ENCODE peak calls at places on chromosomes 4 and X, in seven cellular contexts. O is hepatocyte, N is left lung, Y is endodermal cell, U is upper lobe of left lung, Z is ascending aorta, K is A549. V is an unnamed sample.
A peak's percentile ranks its signal among the peaks of the same experiment; 100 is the strongest.

GRCh38 chrX:119870626-119871131 is 854 bp downstream of the RNF113A start:
- DNase-seq in O (peak; percentile 34), N (no peak), Y (peak; percentile 55), U (peak; percentile 47), Z (no peak), K (no peak), V (no peak)

GRCh38 chr4:123133397-123134050 is 211.1 kb upstream of the NUDT6 start:
- DNase-seq in O (no peak), N (no peak), Y (no peak), U (no peak), Z (no peak), K (no peak), V (no peak)

GRCh38 chrX:46327229-46328081 is 217.8 kb downstream of the ZNF674 start:
- DNase-seq in O (peak; percentile 30), N (no peak), Y (peak; percentile 95), U (peak; percentile 33), Z (no peak), K (peak; percentile 69), V (no peak)

GRCh38 chr4:168551211-168551610 is 54.4 kb downstream of the PALLD start:
- DNase-seq in O (no peak), N (no peak), Y (no peak), U (no peak), Z (no peak), K (no peak), V (no peak)

GRCh38 chr4:180789929-180790328 is 1453.3 kb upstream of the TENM3 start:
- DNase-seq in O (no peak), N (no peak), Y (no peak), U (no peak), Z (no peak), K (no peak), V (no peak)

GRCh38 chr4:5199912-5200311 is 148.6 kb downstream of the STK32B start:
- DNase-seq in O (no peak), N (no peak), Y (no peak), U (no peak), Z (no peak), K (no peak), V (no peak)

GRCh38 chr4:100421356-100421978 is 96.4 kb downstream of the EMCN start:
- DNase-seq in O (peak; percentile 29), N (no peak), Y (no peak), U (no peak), Z (no peak), K (peak; percentile 3), V (no peak)

GRCh38 chr4:15479089-15479912 is 9.6 kb downstream of the CC2D2A start:
- DNase-seq in O (peak; percentile 86), N (no peak), Y (peak; percentile 94), U (peak; percentile 38), Z (no peak), K (peak; percentile 58), V (peak; percentile 48)

GRCh38 chr4:4843651-4844291 is 15.7 kb upstream of the MSX1 start:
- DNase-seq in O (no peak), N (peak; percentile 65), Y (no peak), U (no peak), Z (no peak), K (no peak), V (peak; percentile 55)

GRCh38 chr4:16264798-16265197 is 38.5 kb upstream of the TAPT1 start:
- DNase-seq in O (peak; percentile 51), N (no peak), Y (no peak), U (no peak), Z (no peak), K (peak; percentile 15), V (no peak)

GRCh38 chr4:47463235-47463956 is at the start of gene COMMD8:
- DNase-seq in O (peak; percentile 100), N (peak; percentile 99), Y (peak; percentile 99), U (peak; percentile 98), Z (peak; percentile 89), K (peak; percentile 77), V (peak; percentile 97)

GRCh38 chrX:2507904-2508630 is 7.3 kb upstream of the DHRSX start:
- DNase-seq in O (peak; percentile 63), N (no peak), Y (no peak), U (no peak), Z (no peak), K (no peak), V (no peak)

GRCh38 chr4:106273831-106274230 is 42.2 kb downstream of the TBCK start:
- DNase-seq in O (no peak), N (no peak), Y (no peak), U (no peak), Z (no peak), K (no peak), V (no peak)

GRCh38 chrX:131762802-131763234 is 218.9 kb downstream of the OR13H1 start:
- DNase-seq in O (no peak), N (no peak), Y (no peak), U (peak; percentile 50), Z (no peak), K (peak; percentile 66), V (no peak)

GRCh38 chr4:80140237-80140636 is 57.1 kb upstream of the PRDM8 start:
- DNase-seq in O (no peak), N (no peak), Y (no peak), U (no peak), Z (no peak), K (no peak), V (no peak)

GRCh38 chr4:24595662-24596061 is 11.3 kb upstream of the DHX15 start:
- DNase-seq in O (no peak), N (no peak), Y (no peak), U (no peak), Z (no peak), K (no peak), V (no peak)

GRCh38 chr4:24599275-24599674 is 14.9 kb upstream of the DHX15 start:
- DNase-seq in O (no peak), N (peak; percentile 74), Y (no peak), U (no peak), Z (no peak), K (no peak), V (no peak)

GRCh38 chr4:24598025-24598424 is 13.7 kb upstream of the DHX15 start:
- DNase-seq in O (peak; percentile 76), N (peak; percentile 77), Y (no peak), U (peak; percentile 80), Z (no peak), K (peak; percentile 27), V (no peak)

GRCh38 chr4:24589448-24589847 is 5.1 kb upstream of the DHX15 start:
- DNase-seq in O (no peak), N (no peak), Y (no peak), U (no peak), Z (no peak), K (no peak), V (no peak)

GRCh38 chr4:24594887-24595286 is 10.5 kb upstream of the DHX15 start:
- DNase-seq in O (peak; percentile 32), N (no peak), Y (no peak), U (no peak), Z (no peak), K (peak; percentile 10), V (no peak)
- H3K27ac ChIP-seq in O (peak overlapping the region; percentile 41), N (no peak overlapping the region), Y (no peak overlapping the region), U (no peak overlapping the region), Z (no peak overlapping the region), K (peak overlapping the region; percentile 86), V (no peak overlapping the region)

GRCh38 chr4:188109157-188109755 is at the start of gene TRIML2:
- DNase-seq in O (no peak), N (no peak), Y (peak; percentile 68), U (no peak), Z (no peak), K (peak; percentile 32), V (no peak)

GRCh38 chr4:188110036-188110435 is 633 bp upstream of the TRIML2 start:
- DNase-seq in O (no peak), N (no peak), Y (no peak), U (no peak), Z (no peak), K (peak; percentile 18), V (no peak)

GRCh38 chr4:188107931-188108843 is 1.2 kb downstream of the TRIML2 start:
- DNase-seq in O (no peak), N (no peak), Y (peak; percentile 74), U (no peak), Z (no peak), K (peak; percentile 15), V (no peak)

GRCh38 chr4:188110741-188111458 is 1.5 kb upstream of the TRIML2 start:
- DNase-seq in O (no peak), N (no peak), Y (no peak), U (no peak), Z (no peak), K (peak; percentile 71), V (no peak)

DNA sequence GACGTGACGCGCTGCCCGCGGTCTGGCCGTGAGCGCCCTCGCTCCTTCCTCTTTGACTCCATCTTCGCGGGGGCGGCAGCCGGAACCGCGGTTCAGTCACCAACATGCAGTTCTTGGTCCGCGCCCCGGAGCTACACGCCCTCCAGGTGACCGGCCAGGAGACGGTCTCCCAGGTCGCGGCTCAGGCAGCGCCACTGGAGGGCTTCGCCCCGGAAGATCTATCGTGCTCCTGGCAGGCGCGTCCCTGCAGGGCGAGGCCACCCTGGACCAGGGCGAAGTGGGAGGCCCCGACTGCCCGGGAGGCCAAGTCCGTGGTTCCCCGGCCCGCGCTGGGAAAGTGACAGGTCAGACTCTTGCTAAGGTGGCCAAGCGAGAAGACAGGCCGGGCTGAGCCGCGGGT is 2.9 kb downstream of the TRIML2 start:
- DNase-seq in O (no peak), N (peak; percentile 80), Y (no peak), U (no peak), Z (no peak), K (no peak), V (no peak)
- H3K27ac ChIP-seq in O (no peak overlapping the region), N (no peak overlapping the region), Y (no peak overlapping the region), U (no peak overlapping the region), Z (no peak overlapping the region), K (peak overlapping the region; percentile 93), V (no peak overlapping the region)

DNA sequence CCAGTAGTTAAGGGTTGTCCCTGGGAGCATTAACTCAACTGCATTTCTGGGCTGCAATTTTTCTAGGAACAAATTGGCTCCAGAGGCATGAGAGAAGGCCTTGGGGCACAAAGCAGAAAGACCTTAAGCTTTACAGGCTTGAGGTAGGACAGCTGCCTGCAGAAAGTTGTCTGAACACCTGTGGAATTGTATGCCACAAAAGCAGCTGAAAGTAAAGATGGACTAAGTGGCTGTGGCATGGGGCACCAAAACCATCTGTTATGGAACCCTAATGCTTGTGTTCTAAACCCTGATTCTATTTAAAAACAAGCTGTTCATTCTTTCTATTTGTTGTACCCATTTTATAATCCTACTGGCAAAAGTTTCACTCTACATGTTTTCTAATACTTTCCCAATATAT is 515.2 kb downstream of the GLUD2 start:
- DNase-seq in O (no peak), N (no peak), Y (no peak), U (no peak), Z (no peak), K (no peak), V (no peak)
- H3K27ac ChIP-seq in O (no peak overlapping the region), N (no peak overlapping the region), Y (no peak overlapping the region), U (no peak overlapping the region), Z (no peak overlapping the region), K (no peak overlapping the region), V (no peak overlapping the region)

GRCh38 chr4:30181512-30181911 is 538.7 kb upstream of the PCDH7 start:
- DNase-seq in O (no peak), N (no peak), Y (no peak), U (no peak), Z (no peak), K (no peak), V (no peak)

GRCh38 chr4:30181918-30182317 is 538.3 kb upstream of the PCDH7 start:
- DNase-seq in O (no peak), N (no peak), Y (no peak), U (no peak), Z (no peak), K (no peak), V (no peak)

DNA sequence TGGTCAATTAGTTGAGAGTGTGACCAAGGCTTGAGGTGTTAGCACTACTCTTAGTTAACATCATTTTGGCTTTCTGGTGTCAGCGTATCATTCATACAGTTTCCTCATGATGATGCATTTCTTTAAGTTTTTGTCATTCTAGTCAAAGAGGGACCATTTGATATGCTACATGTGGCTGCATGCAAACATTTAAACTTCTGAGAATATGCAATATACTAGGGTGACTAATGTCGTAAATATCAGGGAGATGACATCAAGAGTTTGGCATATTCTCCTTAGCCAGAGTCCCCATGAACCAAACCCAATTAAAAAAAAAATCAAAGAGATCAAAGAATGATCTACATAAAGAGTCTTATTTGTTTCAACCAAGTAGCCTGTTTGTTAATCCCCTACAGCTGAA is 537.4 kb upstream of the PCDH7 start:
- DNase-seq in O (no peak), N (no peak), Y (no peak), U (no peak), Z (no peak), K (no peak), V (no peak)
- H3K27ac ChIP-seq in O (no peak overlapping the region), N (no peak overlapping the region), Y (no peak overlapping the region), U (no peak overlapping the region), Z (no peak overlapping the region), K (no peak overlapping the region), V (no peak overlapping the region)

V was measured in caudate nucleus.